ENCODE peak calls at places on chromosomes 16 and 17, in five cellular contexts. U, G, V, A and F are unnamed samples. For H3K4me1, the result is how much of the 10 kb centered on the place peaks cover.

GRCh38 chr17:66944365-66945203 is 19.9 kb upstream of the CACNG4 start:
- DNase-seq in U (no peak), G (no peak), V (no peak), A (no peak), F (no peak)

GRCh38 chr17:76189741-76190140 is 48.7 kb upstream of the FOXJ1 start:
- DNase-seq in U (no peak), G (no peak), V (no peak), A (no peak), F (no peak)

GRCh38 chr16:79691001-79691400 is 90.5 kb upstream of the MAF start:
- DNase-seq in U (no peak), G (no peak), V (no peak), A (no peak), F (no peak)

GRCh38 chr16:53580038-53580802 is 77.2 kb upstream of the AKTIP start:
- DNase-seq in U (peak), G (no peak), V (no peak), A (no peak), F (no peak)

GRCh38 chr17:50818266-50818665 is 17.1 kb upstream of the WFIKKN2 start:
- DNase-seq in U (no peak), G (no peak), V (no peak), A (no peak), F (no peak)

GRCh38 chr16:31301708-31302400 is 42.1 kb downstream of the ITGAM start:
- DNase-seq in U (no peak), G (peak), V (peak), A (no peak), F (no peak)

GRCh38 chr16:75616541-75617010 is 6.5 kb downstream of the ADAT1 start:
- DNase-seq in U (no peak), G (no peak), V (no peak), A (no peak), F (no peak)

GRCh38 chr16:19304670-19305240 is 19.2 kb downstream of the CLEC19A start:
- DNase-seq in U (no peak), G (no peak), V (peak), A (no peak), F (no peak)

GRCh38 chr16:19837331-19837943 is 47.2 kb downstream of the GPRC5B start:
- DNase-seq in U (no peak), G (no peak), V (no peak), A (no peak), F (no peak)

GRCh38 chr17:50871369-50871768 is 5.2 kb upstream of the TOB1 start:
- DNase-seq in U (no peak), G (no peak), V (no peak), A (no peak), F (no peak)

GRCh38 chr16:27644165-27644564 is 94.2 kb downstream of the KATNIP start:
- DNase-seq in U (no peak), G (no peak), V (no peak), A (no peak), F (no peak)

GRCh38 chr16:15949210-15950166 is at the start of gene ABCC1:
- DNase-seq in U (peak), G (peak), V (peak), A (no peak), F (peak)

GRCh38 chr16:67441289-67441753 is 10.4 kb downstream of the HSD11B2 start:
- DNase-seq in U (peak), G (no peak), V (no peak), A (no peak), F (no peak)

GRCh38 chr17:58785097-58785496 is 29.4 kb downstream of the PPM1E start:
- DNase-seq in U (no peak), G (no peak), V (no peak), A (no peak), F (no peak)

GRCh38 chr16:75754126-75754525 is 27.8 kb upstream of the CPHXL start:
- DNase-seq in U (no peak), G (no peak), V (no peak), A (no peak), F (no peak)

GRCh38 chr17:8126306-8127066 is 2.6 kb upstream of the HES7 start:
- DNase-seq in U (peak), G (peak), V (peak), A (no peak), F (peak)

GRCh38 chr17:62616993-62617893 is 10.2 kb upstream of the MRC2 start:
- DNase-seq in U (no peak), G (no peak), V (no peak), A (no peak), F (no peak)

GRCh38 chr17:2081564-2081963 is 26.7 kb downstream of the HIC1 start:
- DNase-seq in U (no peak), G (no peak), V (no peak), A (no peak), F (no peak)

GRCh38 chr16:66359012-66359411 is 7.5 kb upstream of the CDH5 start:
- DNase-seq in U (no peak), G (no peak), V (peak), A (no peak), F (no peak)

GRCh38 chr17:8935194-8935593 is 30.3 kb downstream of the PIK3R5 start:
- DNase-seq in U (no peak), G (no peak), V (no peak), A (no peak), F (no peak)

GRCh38 chr16:89801800-89802199 is 14.6 kb downstream of the FANCA start:
- DNase-seq in U (no peak), G (no peak), V (no peak), A (no peak), F (no peak)

GRCh38 chr17:62888148-62888547 is 77.9 kb upstream of the TANC2 start:
- DNase-seq in U (no peak), G (no peak), V (no peak), A (no peak), F (no peak)

GRCh38 chr17:56047321-56047720 is 106.0 kb upstream of the ANKFN1 start:
- DNase-seq in U (no peak), G (no peak), V (no peak), A (no peak), F (no peak)

GRCh38 chr17:29412780-29413565 is 22.8 kb downstream of the TAOK1 start:
- DNase-seq in U (no peak), G (no peak), V (no peak), A (no peak), F (no peak)

GRCh38 chr16:84532299-84532724 is 27.9 kb upstream of the MEAK7 start:
- DNase-seq in U (no peak), G (no peak), V (peak), A (peak), F (peak)
- TF ChIP-seq EP300 in U (no peak), G (no peak), V (no peak), A (no peak), F (no peak)

DNA sequence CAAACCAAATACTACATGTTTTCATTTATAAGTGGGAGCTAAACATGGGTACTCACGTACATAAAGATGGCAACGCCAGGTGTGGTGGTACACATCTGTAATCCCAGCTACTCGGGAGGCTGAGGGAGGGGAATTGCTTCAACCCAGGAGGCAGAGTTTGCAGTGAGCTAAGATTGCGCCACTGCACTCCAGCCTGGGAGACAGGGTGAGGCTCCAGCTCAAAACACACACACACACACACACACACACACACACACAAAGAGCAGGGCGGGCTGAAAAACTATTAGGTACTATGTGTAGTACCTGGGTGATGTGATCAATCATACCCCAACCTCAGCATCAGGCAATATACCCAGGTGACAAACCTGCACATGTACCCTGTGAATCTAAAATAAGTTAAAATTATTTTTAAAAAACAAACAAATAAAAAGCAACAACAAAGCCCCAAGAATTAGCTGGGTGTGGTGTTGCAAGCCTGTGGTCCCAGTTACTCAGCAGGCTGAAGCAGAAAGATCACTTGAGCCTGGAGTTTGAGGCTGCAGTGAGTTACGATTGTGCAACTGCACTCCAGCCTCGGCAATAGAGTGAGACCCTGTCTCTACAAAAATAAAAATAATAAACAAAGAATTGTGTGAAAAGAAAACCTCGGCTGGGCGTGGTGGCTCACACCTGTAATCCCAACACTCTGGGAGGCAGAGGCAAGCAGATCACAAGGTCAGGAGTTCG is 11.9 kb upstream of the FAAP100 start:
- DNase-seq in U (no peak), G (no peak), V (no peak), A (no peak), F (no peak)
- H3K4me1 ChIP-seq in U (under half), G (under half), V (half or more), A (under half), F (under half)

GRCh38 chr16:10662212-10662611 is 32.5 kb downstream of the TEKT5 start:
- DNase-seq in U (no peak), G (no peak), V (no peak), A (no peak), F (no peak)
- H3K27ac ChIP-seq in U (no peak), G (no peak), V (no peak), A (no peak), F (no peak)

GRCh38 chr16:11913425-11914079 is 2.2 kb downstream of the GSPT1 start:
- DNase-seq in U (no peak), G (no peak), V (no peak), A (no peak), F (no peak)

GRCh38 chr16:11916524-11917285 is 949 bp upstream of the GSPT1 start:
- DNase-seq in U (no peak), G (peak), V (peak), A (no peak), F (no peak)

GRCh38 chr16:11914759-11915643 is 755 bp downstream of the GSPT1 start:
- DNase-seq in U (peak), G (peak), V (no peak), A (peak), F (peak)

GRCh38 chr16:11914210-11914758 is 1.5 kb downstream of the GSPT1 start:
- DNase-seq in U (no peak), G (no peak), V (no peak), A (no peak), F (no peak)

GRCh38 chr16:11915644-11916523 is at the start of gene GSPT1:
- DNase-seq in U (peak), G (peak), V (peak), A (peak), F (peak)
- TF ChIP-seq EP300 in U (no peak), G (no peak), V (peak), A (no peak), F (peak)